ENCODE peak calls at places on chromosome 6, in nine cellular contexts. P, O, J, Z, L, W, Q, U and G are unnamed samples.

GRCh38 chr6:81766482-81767069 is 14.1 kb upstream of the TENT5A start:
- DNase-seq in P (no peak), O (no peak), J (no peak), Z (no peak), L (no peak), W (no peak), Q (no peak), U (no peak), G (no peak)

GRCh38 chr6:147043994-147044477 is 160.2 kb upstream of the STXBP5 start:
- DNase-seq in P (no peak), O (no peak), J (no peak), Z (no peak), L (no peak), W (no peak), Q (no peak), U (no peak), G (no peak)

GRCh38 chr6:157246771-157247484 is 76.4 kb downstream of the TMEM242 start:
- DNase-seq in P (no peak), O (no peak), J (no peak), Z (no peak), L (no peak), W (no peak), Q (peak), U (no peak), G (peak)

GRCh38 chr6:63579937-63580703 is 7.8 kb downstream of the LOC128125822 start:
- DNase-seq in P (no peak), O (no peak), J (no peak), Z (no peak), L (no peak), W (no peak), Q (no peak), U (no peak), G (no peak)

GRCh38 chr6:65259080-65259479 is 447.9 kb downstream of the EYS start:
- DNase-seq in P (no peak), O (no peak), J (no peak), Z (no peak), L (no peak), W (no peak), Q (peak), U (no peak), G (no peak)

GRCh38 chr6:47414517-47415167 is 62.9 kb upstream of the CD2AP start:
- DNase-seq in P (no peak), O (no peak), J (no peak), Z (no peak), L (no peak), W (no peak), Q (peak), U (no peak), G (no peak)

GRCh38 chr6:137044366-137045220 is at the start of gene IL20RA:
- DNase-seq in P (peak), O (peak), J (no peak), Z (peak), L (peak), W (no peak), Q (peak), U (peak), G (no peak)

GRCh38 chr6:111829581-111829980 is 43.7 kb downstream of the FYN start:
- DNase-seq in P (no peak), O (no peak), J (no peak), Z (no peak), L (no peak), W (no peak), Q (no peak), U (no peak), G (no peak)

GRCh38 chr6:78995946-78996345 is 82.1 kb downstream of the PHIP start:
- DNase-seq in P (no peak), O (no peak), J (no peak), Z (no peak), L (no peak), W (no peak), Q (no peak), U (no peak), G (no peak)

GRCh38 chr6:71400852-71401251 is 112.2 kb downstream of the OGFRL1 start:
- DNase-seq in P (no peak), O (no peak), J (no peak), Z (no peak), L (no peak), W (no peak), Q (no peak), U (no peak), G (no peak)

GRCh38 chr6:138334000-138334399 is 43.7 kb upstream of the SMIM28 start:
- DNase-seq in P (no peak), O (no peak), J (no peak), Z (no peak), L (no peak), W (no peak), Q (no peak), U (no peak), G (no peak)

GRCh38 chr6:54232703-54233102 is 75.5 kb upstream of the TINAG start:
- DNase-seq in P (no peak), O (no peak), J (no peak), Z (no peak), L (no peak), W (no peak), Q (no peak), U (no peak), G (no peak)

GRCh38 chr6:44828780-44829179 is 441.3 kb downstream of the CDC5L start:
- DNase-seq in P (no peak), O (no peak), J (no peak), Z (no peak), L (no peak), W (no peak), Q (no peak), U (no peak), G (no peak)

GRCh38 chr6:90460067-90460466 is 126.8 kb downstream of the MAP3K7 start:
- DNase-seq in P (no peak), O (no peak), J (no peak), Z (no peak), L (no peak), W (no peak), Q (no peak), U (no peak), G (no peak)

GRCh38 chr6:136927313-136927712 is 5.2 kb downstream of the SLC35D3 start:
- DNase-seq in P (peak), O (no peak), J (peak), Z (no peak), L (no peak), W (no peak), Q (peak), U (no peak), G (no peak)

GRCh38 chr6:35544748-35545361 is 32.2 kb upstream of the TULP1 start:
- DNase-seq in P (no peak), O (no peak), J (no peak), Z (no peak), L (no peak), W (peak), Q (peak), U (no peak), G (no peak)

GRCh38 chr6:73854998-73855718 is 159.2 kb downstream of the CD109 start:
- DNase-seq in P (peak), O (no peak), J (peak), Z (no peak), L (no peak), W (no peak), Q (peak), U (no peak), G (no peak)

GRCh38 chr6:85421963-85422362 is 27.9 kb upstream of the NT5E start:
- DNase-seq in P (no peak), O (no peak), J (no peak), Z (no peak), L (no peak), W (no peak), Q (no peak), U (no peak), G (no peak)

DNA sequence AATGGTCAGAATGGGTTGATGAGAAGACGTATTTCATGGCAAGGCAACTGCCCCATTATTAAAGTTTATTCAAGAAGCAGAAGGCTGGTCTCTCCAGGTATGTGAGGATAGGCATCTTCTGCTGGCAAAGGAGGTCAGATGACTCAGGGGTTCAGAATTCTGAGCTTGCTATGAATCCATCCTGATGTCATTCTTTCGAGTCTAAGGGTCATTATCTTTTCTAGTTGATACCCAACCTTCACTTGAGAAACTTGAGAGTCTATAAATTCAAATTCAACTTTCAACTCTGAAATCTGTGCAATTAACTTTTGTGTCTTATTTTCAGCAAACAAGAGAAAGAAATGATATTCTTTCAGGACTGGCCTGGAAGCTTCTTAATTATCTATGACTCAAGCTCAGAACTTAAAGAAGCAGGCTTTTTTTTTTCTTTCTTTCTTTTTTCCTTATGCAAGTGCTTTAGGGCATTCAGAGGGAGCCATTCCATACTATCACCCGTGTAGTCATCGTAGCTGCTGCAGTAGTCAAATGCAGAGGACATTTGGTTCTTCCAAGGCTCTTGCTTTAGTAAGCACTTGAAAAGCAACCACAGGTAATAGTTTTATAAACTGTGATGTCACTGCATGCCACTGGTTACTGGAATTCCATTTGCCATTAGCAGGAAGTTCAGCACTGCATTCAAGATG is 93.1 kb downstream of the ADTRP start:
- DNase-seq in P (peak), O (no peak), J (no peak), Z (no peak), L (no peak), W (no peak), Q (no peak), U (no peak), G (no peak)
- H3K27ac ChIP-seq in P (peak), O (peak), J (no peak), Z (no peak), L (no peak), W (no peak), Q (no peak), U (no peak), G (peak)

DNA sequence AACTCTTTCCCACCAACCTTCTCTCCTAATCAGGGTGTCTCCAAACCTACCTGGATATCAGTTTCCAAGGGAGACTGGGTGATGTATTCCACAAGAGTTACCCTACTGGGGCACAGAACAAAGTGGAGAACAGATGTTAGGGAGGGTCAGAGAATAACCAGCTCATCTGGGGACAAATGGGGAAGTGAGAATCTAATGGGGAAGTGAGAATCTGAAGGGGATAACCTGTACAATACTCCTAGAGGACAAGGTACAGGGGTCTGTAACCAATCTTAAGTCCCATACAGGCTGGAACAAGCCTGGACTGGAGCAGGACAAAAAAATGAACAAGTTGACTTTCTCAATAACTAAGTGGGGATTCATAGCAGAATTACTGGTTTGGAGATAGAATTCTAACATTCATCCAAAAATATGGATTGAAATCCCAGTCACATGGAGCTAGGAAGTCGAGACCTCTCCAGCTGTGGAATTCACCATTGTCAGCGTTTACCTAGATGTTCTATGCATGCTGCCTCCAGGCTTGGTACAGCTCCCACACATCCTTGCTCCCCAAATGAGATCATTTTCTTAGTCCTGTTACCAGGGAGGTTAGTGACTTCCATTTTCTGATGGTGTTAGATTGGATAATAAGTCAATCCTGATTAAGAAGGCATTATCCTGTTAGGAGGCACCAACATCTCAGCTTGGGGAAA is 214.8 kb upstream of the MOCS1 start:
- DNase-seq in P (no peak), O (no peak), J (no peak), Z (no peak), L (no peak), W (no peak), Q (no peak), U (no peak), G (no peak)
- H3K4me3 ChIP-seq in P (no peak), O (no peak), J (no peak), Z (no peak), L (no peak), W (no peak), Q (no peak), U (no peak), G (no peak)

GRCh38 chr6:692356-692851 is 535 bp downstream of the EXOC2 start:
- DNase-seq in P (peak), O (peak), J (peak), Z (peak), L (no peak), W (no peak), Q (peak), U (peak), G (peak)

GRCh38 chr6:693737-694038 is 749 bp upstream of the EXOC2 start:
- DNase-seq in P (no peak), O (no peak), J (no peak), Z (no peak), L (no peak), W (no peak), Q (no peak), U (no peak), G (no peak)

GRCh38 chr6:689223-689622 is 3.7 kb downstream of the EXOC2 start:
- DNase-seq in P (no peak), O (no peak), J (no peak), Z (no peak), L (no peak), W (no peak), Q (no peak), U (no peak), G (no peak)

DNA sequence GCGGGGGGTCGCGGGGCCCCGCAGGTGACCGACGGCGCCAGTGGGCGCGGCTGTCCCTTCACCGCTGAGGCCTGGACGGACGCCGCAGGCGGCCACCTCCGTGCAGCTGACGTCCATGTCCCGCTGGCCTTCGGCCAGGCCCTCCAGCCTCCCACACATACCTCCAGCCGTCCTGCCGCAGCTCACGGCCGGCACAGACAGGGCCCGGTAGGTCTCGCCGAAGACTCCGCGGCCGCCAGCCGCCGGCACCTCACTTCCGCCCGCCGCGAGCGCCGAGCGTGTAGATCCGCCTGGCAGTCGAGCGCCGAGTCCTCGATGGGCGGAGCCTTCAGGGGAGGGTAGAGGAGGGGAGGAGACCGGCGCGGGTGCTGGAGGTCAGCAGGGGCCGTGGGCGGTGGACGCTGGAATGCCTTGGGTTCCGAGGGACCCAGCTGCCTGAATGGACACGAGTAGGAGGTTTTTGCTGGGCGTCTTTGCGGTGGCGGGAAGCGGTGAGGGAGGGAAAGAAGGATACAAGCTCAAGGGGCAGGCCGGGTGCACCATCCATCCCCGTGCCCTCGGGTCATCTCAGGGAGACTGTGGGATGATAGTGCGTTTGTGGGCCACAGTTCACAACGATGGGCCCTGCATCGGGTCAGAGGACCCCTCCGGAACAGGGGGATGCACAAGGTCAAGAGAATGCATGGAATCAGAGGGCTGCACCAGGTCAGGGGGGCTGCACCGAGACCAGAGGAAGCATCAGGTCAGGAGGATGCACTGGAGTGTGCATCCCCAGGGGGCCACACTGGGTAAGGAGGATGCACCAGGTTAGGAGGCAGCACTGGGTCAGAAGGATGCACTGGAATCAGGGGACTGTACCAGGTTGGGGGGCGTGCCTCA is at the start of gene EXOC2:
- DNase-seq in P (peak), O (peak), J (peak), Z (peak), L (peak), W (peak), Q (peak), U (peak), G (peak)
- TF ChIP-seq CTCF in P (no peak), O (no peak), J (no peak), Z (no peak), L (no peak), W (no peak), Q (no peak), U (no peak), G (no peak)

GRCh38 chr6:36699290-36699689 is 1.7 kb downstream of the RAB44 start:
- DNase-seq in P (no peak), O (no peak), J (no peak), Z (no peak), L (no peak), W (peak), Q (no peak), U (no peak), G (peak)
- H3K27ac ChIP-seq in P (no peak), O (no peak), J (no peak), Z (no peak), L (no peak), W (no peak), Q (no peak), U (no peak), G (peak)

DNA sequence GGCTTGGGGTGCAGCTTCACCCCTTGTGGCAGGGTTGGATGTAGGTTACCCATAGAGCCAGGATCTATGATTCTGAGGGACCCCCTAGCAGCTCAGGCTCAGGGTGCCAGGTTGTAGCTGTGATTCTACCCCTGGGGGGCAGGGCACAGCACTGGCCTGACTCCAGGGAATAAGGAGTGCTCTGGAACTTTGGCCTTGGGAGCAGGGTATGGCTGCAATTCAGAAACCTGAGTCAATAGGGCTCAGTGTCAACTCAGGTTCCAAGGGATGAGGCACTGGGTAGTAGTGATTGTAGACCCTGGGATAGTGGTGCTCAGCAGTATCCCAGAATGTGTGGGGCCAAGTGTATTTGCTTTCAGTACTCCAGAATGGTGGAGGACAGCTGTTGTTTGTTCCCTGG is 8.6 kb downstream of the FHL5 start:
- DNase-seq in P (no peak), O (no peak), J (no peak), Z (no peak), L (no peak), W (no peak), Q (no peak), U (no peak), G (no peak)
- H3K4me3 ChIP-seq in P (no peak), O (no peak), J (no peak), Z (no peak), L (no peak), W (no peak), Q (no peak), U (no peak), G (no peak)

GRCh38 chr6:15490242-15491100 is 172.4 kb downstream of the DTNBP1 start:
- DNase-seq in P (no peak), O (no peak), J (no peak), Z (no peak), L (no peak), W (no peak), Q (no peak), U (no peak), G (no peak)
- TF ChIP-seq CTCF in P (no peak), O (no peak), J (no peak), Z (no peak), L (no peak), W (no peak), Q (no peak), U (no peak), G (no peak)

DNA sequence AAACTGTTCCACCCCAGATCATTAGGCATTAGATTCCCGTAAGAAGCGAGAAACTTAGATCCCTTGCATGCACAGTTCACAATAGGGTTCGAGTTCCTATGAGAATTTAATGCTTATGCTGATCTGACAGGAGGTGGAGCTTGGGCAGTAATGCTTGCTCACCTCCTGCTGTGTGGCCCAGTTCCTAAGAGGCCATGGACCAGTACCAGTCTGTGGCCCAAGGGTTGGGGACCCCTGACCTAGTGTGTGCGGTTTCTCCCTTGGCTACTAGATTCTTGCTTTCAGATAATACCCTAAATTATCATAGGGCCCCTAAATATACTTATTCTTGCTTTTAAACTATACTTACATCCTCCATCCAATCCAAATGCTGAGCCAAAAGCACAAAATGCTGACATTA is 1.9 kb upstream of the GPSM3 start:
- DNase-seq in P (no peak), O (no peak), J (no peak), Z (no peak), L (no peak), W (no peak), Q (no peak), U (no peak), G (no peak)
- H3K27ac ChIP-seq in P (peak), O (peak), J (no peak), Z (peak), L (peak), W (peak), Q (peak), U (peak), G (no peak)

GRCh38 chr6:154297210-154297609 is 59.4 kb downstream of the IPCEF1 start:
- DNase-seq in P (no peak), O (no peak), J (no peak), Z (no peak), L (no peak), W (no peak), Q (no peak), U (no peak), G (no peak)

GRCh38 chr6:154289818-154290508 is 66.6 kb downstream of the IPCEF1 start:
- DNase-seq in P (no peak), O (no peak), J (no peak), Z (no peak), L (no peak), W (no peak), Q (no peak), U (no peak), G (no peak)

GRCh38 chr6:154292855-154293519 is 63.6 kb downstream of the IPCEF1 start:
- DNase-seq in P (peak), O (no peak), J (no peak), Z (no peak), L (no peak), W (no peak), Q (peak), U (no peak), G (no peak)

GRCh38 chr6:154295733-154296132 is 60.9 kb downstream of the IPCEF1 start:
- DNase-seq in P (no peak), O (no peak), J (no peak), Z (no peak), L (no peak), W (no peak), Q (no peak), U (no peak), G (no peak)

DNA sequence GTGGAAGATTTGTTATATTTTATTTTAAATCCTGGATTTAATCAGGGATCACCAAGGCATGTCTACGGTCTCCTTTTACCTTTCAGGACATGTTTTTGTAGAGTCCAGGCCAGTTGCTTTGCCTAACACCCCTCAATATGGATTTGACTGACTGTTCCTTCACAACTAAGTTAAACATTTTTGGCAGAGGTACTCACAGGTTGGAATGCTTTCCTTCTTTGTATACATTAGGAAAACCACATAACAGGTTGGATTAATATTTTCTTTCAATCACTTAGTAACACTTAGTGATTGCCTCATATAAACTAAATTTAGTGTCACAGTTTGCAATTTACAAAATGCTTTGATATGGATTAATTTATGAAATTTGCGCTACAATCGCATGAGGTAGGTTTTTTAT is 64.5 kb downstream of the IPCEF1 start:
- DNase-seq in P (no peak), O (no peak), J (no peak), Z (no peak), L (no peak), W (no peak), Q (no peak), U (no peak), G (no peak)
- H3K4me3 ChIP-seq in P (no peak), O (no peak), J (no peak), Z (no peak), L (no peak), W (no peak), Q (no peak), U (no peak), G (no peak)

GRCh38 chr6:34529665-34530327 is 26.3 kb downstream of the SPDEF start:
- DNase-seq in P (no peak), O (peak), J (no peak), Z (peak), L (no peak), W (no peak), Q (no peak), U (peak), G (no peak)
- TF ChIP-seq CTCF in P (no peak), O (no peak), J (no peak), Z (no peak), L (peak), W (no peak), Q (no peak), U (no peak), G (no peak)